ENCODE peak calls at places on chromosomes 11 and 22, in four cellular contexts. One of them, this sample, is unnamed.

GRCh38 chr11:43419460-43419859 is 60.7 kb downstream of the TTC17 start:
- DNase-seq in transverse colon: peak; percentile 21
- DNase-seq in stomach: peak; percentile 41
- DNase-seq in HCT116: peak; percentile 2
- DNase-seq in this sample: no peak

GRCh38 chr11:106278391-106278790 is 200.9 kb downstream of the AASDHPPT start:
- DNase-seq in transverse colon: no peak
- DNase-seq in stomach: no peak
- DNase-seq in HCT116: no peak
- DNase-seq in this sample: no peak

GRCh38 chr11:13343931-13344717 is 66.5 kb downstream of the BMAL1 start:
- DNase-seq in stomach: peak; percentile 81
- DNase-seq in HCT116: no peak
- DNase-seq in transverse colon: peak; percentile 79
- DNase-seq in this sample: no peak

GRCh38 chr11:74008373-74009229 is at the start of gene UCP3:
- DNase-seq in stomach: no peak
- DNase-seq in HCT116: no peak
- DNase-seq in transverse colon: no peak
- DNase-seq in this sample: no peak

GRCh38 chr11:35235944-35236666 is 97.1 kb downstream of the CD44 start:
- DNase-seq in HCT116: peak; percentile 61
- DNase-seq in transverse colon: peak; percentile 68
- DNase-seq in stomach: peak; percentile 72
- DNase-seq in this sample: no peak

GRCh38 chr22:35977136-35977535 is 51.5 kb downstream of the RBFOX2 start:
- DNase-seq in transverse colon: no peak
- DNase-seq in stomach: no peak
- DNase-seq in HCT116: no peak
- DNase-seq in this sample: no peak

GRCh38 chr11:85027346-85027745 is 599.8 kb downstream of the DLG2 start:
- DNase-seq in HCT116: no peak
- DNase-seq in stomach: no peak
- DNase-seq in transverse colon: no peak
- DNase-seq in this sample: no peak

GRCh38 chr11:29606596-29606995 is 410.2 kb downstream of the KCNA4 start:
- DNase-seq in transverse colon: no peak
- DNase-seq in stomach: no peak
- DNase-seq in HCT116: no peak
- DNase-seq in this sample: no peak

GRCh38 chr11:69942333-69942820 is 123.2 kb upstream of the FGF3 start:
- DNase-seq in HCT116: no peak
- DNase-seq in stomach: no peak
- DNase-seq in transverse colon: no peak
- DNase-seq in this sample: no peak

GRCh38 chr22:19691007-19691720 is 23.1 kb upstream of the SEPTIN5 start:
- DNase-seq in transverse colon: no peak
- DNase-seq in stomach: no peak
- DNase-seq in HCT116: no peak
- DNase-seq in this sample: no peak

GRCh38 chr11:130407978-130408377 is 20.4 kb downstream of the ADAMTS8 start:
- DNase-seq in stomach: no peak
- DNase-seq in HCT116: peak; percentile 21
- DNase-seq in transverse colon: peak; percentile 47
- DNase-seq in this sample: no peak

GRCh38 chr11:22785251-22785650 is 44.4 kb downstream of the SVIP start:
- DNase-seq in transverse colon: no peak
- DNase-seq in stomach: no peak
- DNase-seq in HCT116: no peak
- DNase-seq in this sample: no peak

GRCh38 chr11:72012897-72013721 is 14.4 kb downstream of the IL18BP start:
- DNase-seq in stomach: peak; percentile 85
- DNase-seq in transverse colon: no peak
- DNase-seq in HCT116: no peak
- DNase-seq in this sample: no peak

GRCh38 chr11:126645206-126645605 is 289.7 kb downstream of the ST3GAL4 start:
- DNase-seq in stomach: no peak
- DNase-seq in transverse colon: no peak
- DNase-seq in HCT116: no peak
- DNase-seq in this sample: no peak

GRCh38 chr11:86773878-86774277 is 26.5 kb upstream of the PRSS23 start:
- DNase-seq in stomach: no peak
- DNase-seq in HCT116: no peak
- DNase-seq in transverse colon: no peak
- DNase-seq in this sample: no peak

GRCh38 chr11:10693509-10694071 is at the start of gene IRAG1:
- DNase-seq in HCT116: no peak
- DNase-seq in transverse colon: peak; percentile 37
- DNase-seq in stomach: peak; percentile 38
- DNase-seq in this sample: no peak

GRCh38 chr22:46421272-46421671 is 85.8 kb downstream of the TRMU start:
- DNase-seq in HCT116: no peak
- DNase-seq in stomach: no peak
- DNase-seq in transverse colon: no peak
- DNase-seq in this sample: no peak

GRCh38 chr11:32333335-32333991 is 101.9 kb downstream of the WT1 start:
- DNase-seq in transverse colon: peak; percentile 55
- DNase-seq in HCT116: no peak
- DNase-seq in stomach: peak; percentile 63
- DNase-seq in this sample: no peak

GRCh38 chr22:49606562-49606961 is 221.1 kb downstream of the BRD1 start:
- DNase-seq in HCT116: no peak
- DNase-seq in stomach: no peak
- DNase-seq in transverse colon: no peak
- DNase-seq in this sample: no peak

GRCh38 chr11:29173660-29174062 is 843.2 kb downstream of the KCNA4 start:
- DNase-seq in transverse colon: no peak
- DNase-seq in stomach: no peak
- DNase-seq in HCT116: peak; percentile 12
- DNase-seq in this sample: no peak

GRCh38 chr22:38109391-38110000 is 988 bp downstream of the BAIAP2L2 start:
- DNase-seq in HCT116: no peak
- DNase-seq in transverse colon: no peak
- DNase-seq in stomach: no peak
- DNase-seq in this sample: no peak

GRCh38 chr11:118612378-118612777 is 5.0 kb downstream of the PHLDB1 start:
- DNase-seq in transverse colon: no peak
- DNase-seq in HCT116: no peak
- DNase-seq in stomach: no peak
- DNase-seq in this sample: no peak

GRCh38 chr22:17370036-17370765 is 941 bp downstream of the CECR2 start:
- DNase-seq in transverse colon: no peak
- DNase-seq in stomach: no peak
- DNase-seq in HCT116: no peak
- DNase-seq in this sample: no peak

GRCh38 chr11:16956538-16957153 is 57.6 kb downstream of the PLEKHA7 start:
- DNase-seq in stomach: no peak
- DNase-seq in transverse colon: no peak
- DNase-seq in HCT116: peak; percentile 21
- DNase-seq in this sample: no peak

GRCh38 chr11:102994101-102994500 is 38.6 kb upstream of the MMP13 start:
- DNase-seq in HCT116: peak; percentile 23
- DNase-seq in stomach: no peak
- DNase-seq in transverse colon: no peak
- DNase-seq in this sample: no peak

GRCh38 chr11:128777369-128778011 is 83.6 kb downstream of the FLI1 start:
- DNase-seq in stomach: no peak
- DNase-seq in transverse colon: no peak
- DNase-seq in HCT116: no peak
- DNase-seq in this sample: no peak

GRCh38 chr11:133318221-133318620 is 214.1 kb downstream of the OPCML start:
- DNase-seq in transverse colon: no peak
- DNase-seq in stomach: no peak
- DNase-seq in HCT116: no peak
- DNase-seq in this sample: no peak
- TF ChIP-seq CTCF in transverse colon: no peak
- TF ChIP-seq CTCF in stomach: no peak
- TF ChIP-seq CTCF in HCT116: no peak
- TF ChIP-seq CTCF in this sample: no peak

GRCh38 chr11:66421492-66422205 is 814 bp downstream of the NPAS4 start:
- DNase-seq in stomach: peak; percentile 94
- DNase-seq in HCT116: peak; percentile 55
- DNase-seq in transverse colon: peak; percentile 92
- DNase-seq in this sample: no peak
- TF ChIP-seq POLR2AphosphoS5 in stomach: no peak
- TF ChIP-seq POLR2AphosphoS5 in HCT116: peak; percentile 97
- TF ChIP-seq POLR2AphosphoS5 in transverse colon: peak; percentile 85
- TF ChIP-seq POLR2AphosphoS5 in this sample: peak; percentile 74

GRCh38 chr11:68212421-68213134 is 518 bp downstream of the KMT5B start:
- DNase-seq in stomach: peak; percentile 70
- DNase-seq in HCT116: peak; percentile 37
- DNase-seq in transverse colon: peak; percentile 80
- DNase-seq in this sample: no peak
- TF ChIP-seq POLR2A in stomach: no peak
- TF ChIP-seq POLR2A in HCT116: no peak
- TF ChIP-seq POLR2A in transverse colon: peak; percentile 52
- TF ChIP-seq POLR2A in this sample: no peak

GRCh38 chr11:122024278-122024677 is 91.7 kb downstream of the BLID start:
- DNase-seq in stomach: no peak
- DNase-seq in transverse colon: no peak
- DNase-seq in HCT116: no peak
- DNase-seq in this sample: no peak

GRCh38 chr11:122022646-122023045 is 93.4 kb downstream of the BLID start:
- DNase-seq in transverse colon: no peak
- DNase-seq in stomach: no peak
- DNase-seq in HCT116: no peak
- DNase-seq in this sample: no peak

GRCh38 chr11:122023614-122024250 is 92.3 kb downstream of the BLID start:
- DNase-seq in HCT116: no peak
- DNase-seq in stomach: no peak
- DNase-seq in transverse colon: no peak
- DNase-seq in this sample: no peak

GRCh38 chr11:122019908-122020694 is 95.9 kb downstream of the BLID start:
- DNase-seq in stomach: no peak
- DNase-seq in HCT116: no peak
- DNase-seq in transverse colon: no peak
- DNase-seq in this sample: no peak

DNA sequence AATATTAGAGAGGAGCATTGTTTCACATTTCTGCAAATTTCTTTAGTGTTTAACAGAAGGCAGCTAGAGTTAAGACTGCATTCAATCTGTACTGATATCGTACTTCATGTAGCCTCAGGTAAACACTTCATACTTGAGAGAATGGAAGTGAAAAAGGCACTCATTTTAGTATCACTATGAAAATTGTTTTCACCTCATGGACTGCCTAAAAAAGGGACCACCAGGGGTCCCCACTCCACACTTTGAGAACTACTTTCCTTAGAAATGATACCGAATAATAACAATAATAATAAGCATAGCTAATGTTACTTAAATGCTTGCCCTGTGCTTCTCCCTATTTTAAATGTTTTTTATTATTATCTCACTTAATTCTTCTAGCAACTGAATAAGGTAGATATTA is 95.1 kb downstream of the BLID start:
- DNase-seq in stomach: no peak
- DNase-seq in HCT116: no peak
- DNase-seq in transverse colon: no peak
- DNase-seq in this sample: no peak
- TF ChIP-seq CTCF in stomach: peak; percentile 18
- TF ChIP-seq CTCF in HCT116: peak; percentile 46
- TF ChIP-seq CTCF in transverse colon: peak; percentile 23
- TF ChIP-seq CTCF in this sample: peak; percentile 23

GRCh38 chr22:32668254-32669094 is 133.0 kb upstream of the TIMP3 start:
- DNase-seq in stomach: no peak
- DNase-seq in transverse colon: no peak
- DNase-seq in HCT116: no peak
- DNase-seq in this sample: no peak
- TF ChIP-seq POLR2AphosphoS5 in stomach: no peak
- TF ChIP-seq POLR2AphosphoS5 in transverse colon: no peak
- TF ChIP-seq POLR2AphosphoS5 in HCT116: no peak
- TF ChIP-seq POLR2AphosphoS5 in this sample: no peak

This sample was measured in vagina.